ENCODE peak calls at places on chromosomes 5 and 9, in ten cellular contexts. L is hippocampal formation; O is GM20000; D is T1000; Z is stimulated activated CD4-positive, alpha-beta T cell treated with anti-CD3 and anti-CD28 coated beads, Interleukin-2, amount 100 ng/mL, for 48 hours; M is globus pallidus; K is H4; B is stimulated activated CD8-positive, alpha-beta memory T cell treated with anti-CD3 and anti-CD28 coated beads, Interleukin-15, amount 100 ng/mL, for 24 hours; W is putamen; X is progenitor cell of endocrine pancreas. T is an unnamed sample.

GRCh38 chr5:180140627-180141006 is 68.4 kb downstream of the RASGEF1C start:
- DNase-seq in M (no peak), D (no peak), Z (no peak), K (no peak), X (no peak), B (no peak), W (no peak), L (no peak), O (no peak), T (no peak)

GRCh38 chr9:77648458-77649108 is 461 bp upstream of the GNA14 start:
- DNase-seq in X (no peak), B (no peak), W (no peak), D (no peak), K (no peak), O (no peak), M (peak), L (peak), Z (no peak), T (peak)

GRCh38 chr9:126411948-126412284 is 85.3 kb downstream of the MVB12B start:
- DNase-seq in X (no peak), D (no peak), O (no peak), K (no peak), L (no peak), M (no peak), W (no peak), B (no peak), Z (no peak), T (no peak)

GRCh38 chr5:14853685-14854084 is 17.9 kb downstream of the ANKH start:
- DNase-seq in W (no peak), M (no peak), X (no peak), L (no peak), K (no peak), O (no peak), D (no peak), B (no peak), Z (no peak), T (no peak)

GRCh38 chr5:439181-439580 is 3.8 kb upstream of the EXOC3 start:
- DNase-seq in D (no peak), L (no peak), B (no peak), M (no peak), O (no peak), W (no peak), K (no peak), Z (no peak), X (peak), T (peak)

GRCh38 chr9:118992813-118993747 is 376.2 kb downstream of the BRINP1 start:
- DNase-seq in K (no peak), O (no peak), Z (no peak), D (no peak), L (no peak), X (no peak), M (no peak), W (no peak), B (no peak), T (no peak)

GRCh38 chr5:153746440-153746839 is 256.0 kb downstream of the GRIA1 start:
- DNase-seq in D (no peak), L (no peak), W (no peak), K (no peak), X (no peak), O (no peak), B (no peak), M (peak), Z (no peak), T (no peak)

GRCh38 chr5:74124826-74125225 is 498.8 kb downstream of the ARHGEF28 start:
- DNase-seq in M (no peak), Z (no peak), K (peak), W (no peak), X (no peak), B (no peak), L (no peak), O (no peak), D (no peak), T (no peak)

GRCh38 chr9:71859939-71860338 is 51.1 kb downstream of the ABHD17B start:
- DNase-seq in D (no peak), X (no peak), L (no peak), Z (no peak), K (no peak), B (no peak), W (no peak), M (no peak), O (no peak), T (no peak)

GRCh38 chr5:25418978-25419377 is 774.2 kb upstream of the CDH10 start:
- DNase-seq in B (no peak), K (no peak), O (no peak), M (no peak), Z (no peak), W (no peak), D (no peak), X (no peak), L (no peak), T (no peak)

GRCh38 chr9:4324513-4324912 is 24.6 kb upstream of the GLIS3 start:
- DNase-seq in B (no peak), M (no peak), W (no peak), D (no peak), X (no peak), K (no peak), O (no peak), L (no peak), Z (no peak), T (peak)

GRCh38 chr5:137462816-137463520 is 36.2 kb downstream of the SPOCK1 start:
- DNase-seq in O (no peak), K (no peak), Z (no peak), L (no peak), B (no peak), X (no peak), W (peak), M (peak), D (no peak), T (no peak)

GRCh38 chr5:178213003-178213449 is 8.7 kb downstream of the HNRNPAB start:
- DNase-seq in O (no peak), L (no peak), X (no peak), B (no peak), W (no peak), K (no peak), Z (no peak), M (no peak), D (no peak), T (peak)

GRCh38 chr5:41071242-41071641 is at the start of gene MROH2B:
- DNase-seq in X (no peak), D (no peak), L (no peak), K (no peak), M (no peak), W (no peak), O (no peak), B (no peak), Z (no peak), T (no peak)

GRCh38 chr5:31730139-31730538 is 91.2 kb downstream of the PDZD2 start:
- DNase-seq in B (no peak), M (no peak), O (no peak), W (no peak), X (no peak), D (no peak), K (peak), L (no peak), Z (no peak), T (no peak)

GRCh38 chr9:116686135-116686534 is 970 bp upstream of the TRIM32 start:
- DNase-seq in L (no peak), W (no peak), O (no peak), X (no peak), B (no peak), M (no peak), K (no peak), Z (no peak), D (no peak), T (no peak)

GRCh38 chr5:40430112-40430725 is 249.5 kb upstream of the PTGER4 start:
- DNase-seq in Z (no peak), B (no peak), M (no peak), O (no peak), L (no peak), X (no peak), D (no peak), K (no peak), W (no peak), T (no peak)

GRCh38 chr9:5611321-5612186 is 17.4 kb upstream of the RIC1 start:
- DNase-seq in B (no peak), X (no peak), Z (no peak), L (no peak), W (no peak), O (no peak), M (no peak), K (no peak), D (no peak), T (no peak)

GRCh38 chr9:136826188-136826541 is 16.1 kb upstream of the AJM1 start:
- DNase-seq in B (no peak), M (no peak), Z (no peak), D (no peak), O (no peak), X (no peak), L (no peak), K (no peak), W (no peak), T (no peak)

GRCh38 chr5:142056831-142057696 is 44.2 kb upstream of the GNPDA1 start:
- DNase-seq in W (peak), M (peak), Z (no peak), X (no peak), D (no peak), L (peak), B (no peak), O (no peak), K (peak), T (no peak)

GRCh38 chr9:105341784-105342183 is 97.3 kb downstream of the SLC44A1 start:
- DNase-seq in B (no peak), L (no peak), X (no peak), K (no peak), W (no peak), D (no peak), O (no peak), M (no peak), Z (no peak), T (no peak)

GRCh38 chr9:129602598-129603415 is 18.1 kb downstream of the C9orf50 start:
- DNase-seq in W (no peak), B (no peak), X (no peak), M (no peak), D (no peak), O (no peak), K (no peak), L (no peak), Z (no peak), T (no peak)

GRCh38 chr5:68405784-68406183 is 190.2 kb downstream of the PIK3R1 start:
- DNase-seq in B (no peak), L (no peak), Z (no peak), M (no peak), D (no peak), W (no peak), O (no peak), K (no peak), X (no peak), T (no peak)

GRCh38 chr5:171312129-171312819 is 3.2 kb downstream of the TLX3 start:
- DNase-seq in W (no peak), Z (no peak), L (no peak), O (peak), M (no peak), D (no peak), K (no peak), X (no peak), B (no peak), T (no peak)

GRCh38 chr5:35009059-35009458 is 38.7 kb downstream of the AGXT2 start:
- DNase-seq in K (no peak), D (no peak), W (no peak), B (no peak), O (no peak), Z (no peak), X (no peak), M (no peak), L (no peak), T (no peak)

GRCh38 chr5:179217356-179217755 is 127.9 kb downstream of the ADAMTS2 start:
- DNase-seq in M (no peak), O (no peak), L (no peak), Z (no peak), W (no peak), B (no peak), K (no peak), D (no peak), X (no peak), T (no peak)

GRCh38 chr5:59182722-59183121 is 599.8 kb downstream of the RAB3C start:
- DNase-seq in O (no peak), Z (no peak), X (no peak), K (no peak), M (no peak), L (no peak), B (no peak), D (no peak), W (no peak), T (no peak)